ENCODE peak calls at places on chromosome 17, in four cellular contexts. U, X, Q and K are unnamed samples.

GRCh38 chr17:73639926-73640325 is 4.3 kb downstream of the SDK2 start:
- DNase-seq in U (no peak), X (peak), Q (no peak), K (no peak)

GRCh38 chr17:66126231-66126630 is 65.7 kb downstream of the CEP112 start:
- DNase-seq in U (no peak), X (no peak), Q (no peak), K (no peak)

GRCh38 chr17:1179635-1180433 is at the start of gene ABR:
- DNase-seq in U (no peak), X (no peak), Q (peak), K (no peak)

GRCh38 chr17:80187090-80187489 is 17.3 kb downstream of the CARD14 start:
- DNase-seq in U (no peak), X (no peak), Q (no peak), K (no peak)

GRCh38 chr17:41523787-41524186 is 4.3 kb downstream of the KRT19 start:
- DNase-seq in U (no peak), X (no peak), Q (no peak), K (peak)

GRCh38 chr17:61335845-61336655 is 63.6 kb upstream of the TBX2 start:
- DNase-seq in U (no peak), X (peak), Q (no peak), K (no peak)

GRCh38 chr17:66829386-66829864 is 5.5 kb upstream of the CACNG5 start:
- DNase-seq in U (no peak), X (peak), Q (peak), K (no peak)

GRCh38 chr17:67891481-67892119 is 66.3 kb downstream of the BPTF start:
- DNase-seq in U (no peak), X (no peak), Q (no peak), K (peak)

GRCh38 chr17:35895602-35896001 is 15.4 kb upstream of the CCL5 start:
- DNase-seq in U (no peak), X (no peak), Q (no peak), K (no peak)

GRCh38 chr17:79792371-79792871 is 4.5 kb downstream of the CBX8 start:
- DNase-seq in U (no peak), X (no peak), Q (no peak), K (no peak)

GRCh38 chr17:12928736-12929135 is 89.1 kb downstream of the ELAC2 start:
- DNase-seq in U (no peak), X (peak), Q (no peak), K (no peak)

GRCh38 chr17:31446195-31446967 is 54.9 kb downstream of the RAB11FIP4 start:
- DNase-seq in U (no peak), X (no peak), Q (no peak), K (no peak)

GRCh38 chr17:1447061-1447460 is 9.0 kb downstream of the CRK start:
- DNase-seq in U (no peak), X (no peak), Q (no peak), K (no peak)

GRCh38 chr17:17232303-17232621 is 4.7 kb downstream of the FLCN start:
- DNase-seq in U (no peak), X (no peak), Q (no peak), K (no peak)

GRCh38 chr17:29388937-29389336 is 1.2 kb upstream of the TAOK1 start:
- DNase-seq in U (no peak), X (no peak), Q (no peak), K (no peak)

GRCh38 chr17:18858567-18859245 is 775 bp downstream of the PRPSAP2 start:
- DNase-seq in U (no peak), X (no peak), Q (no peak), K (no peak)

GRCh38 chr17:48818361-48818841 is 1.4 kb upstream of the TTLL6 start:
- DNase-seq in U (no peak), X (no peak), Q (no peak), K (no peak)

GRCh38 chr17:2138318-2138717 is 83.4 kb downstream of the HIC1 start:
- DNase-seq in U (no peak), X (no peak), Q (peak), K (no peak)

GRCh38 chr17:75412455-75413317 is 7.2 kb upstream of the GRB2 start:
- DNase-seq in U (peak), X (peak), Q (peak), K (peak)

GRCh38 chr17:14359251-14359939 is 58.5 kb downstream of the HS3ST3B1 start:
- DNase-seq in U (no peak), X (peak), Q (no peak), K (no peak)

GRCh38 chr17:43983515-43984411 is 20.7 kb upstream of the NAGS start:
- DNase-seq in U (no peak), X (peak), Q (peak), K (no peak)

GRCh38 chr17:74923538-74924249 is 379 bp upstream of the OTOP2 start:
- DNase-seq in U (no peak), X (no peak), Q (peak), K (no peak)

GRCh38 chr17:75111777-75112176 is 2.0 kb downstream of the ARMC7 start:
- DNase-seq in U (no peak), X (no peak), Q (no peak), K (no peak)

GRCh38 chr17:35291802-35292201 is 48.9 kb downstream of the SLFN5 start:
- DNase-seq in U (no peak), X (no peak), Q (no peak), K (no peak)

GRCh38 chr17:18119166-18119745 is 10.7 kb downstream of the MYO15A start:
- DNase-seq in U (no peak), X (no peak), Q (no peak), K (no peak)

GRCh38 chr17:79323556-79323955 is 248.9 kb downstream of the ENGASE start:
- DNase-seq in U (no peak), X (no peak), Q (no peak), K (no peak)

GRCh38 chr17:76485569-76485968 is 15.7 kb downstream of the RHBDF2 start:
- DNase-seq in U (no peak), X (no peak), Q (no peak), K (no peak)

GRCh38 chr17:17874478-17874877 is 37.7 kb upstream of the SREBF1 start:
- DNase-seq in U (no peak), X (no peak), Q (no peak), K (no peak)

GRCh38 chr17:489758-490329 is 137.2 kb upstream of the RPH3AL start:
- DNase-seq in U (peak), X (peak), Q (peak), K (no peak)

GRCh38 chr17:13500947-13501346 is 100.8 kb downstream of the HS3ST3A1 start:
- DNase-seq in U (no peak), X (no peak), Q (no peak), K (no peak)

GRCh38 chr17:69452664-69453260 is 38.3 kb downstream of the MAP2K6 start:
- DNase-seq in U (no peak), X (no peak), Q (no peak), K (no peak)

GRCh38 chr17:27224526-27225315 is 69.2 kb upstream of the WSB1 start:
- DNase-seq in U (no peak), X (no peak), Q (no peak), K (no peak)

GRCh38 chr17:74012465-74012864 is 191.0 kb upstream of the RPL38 start:
- DNase-seq in U (no peak), X (peak), Q (no peak), K (no peak)

GRCh38 chr17:68036304-68037147 is 991 bp downstream of the KPNA2 start:
- DNase-seq in U (no peak), X (no peak), Q (no peak), K (peak)

GRCh38 chr17:57407287-57408063 is 151.2 kb downstream of the MSI2 start:
- DNase-seq in U (no peak), X (peak), Q (no peak), K (no peak)

GRCh38 chr17:49515196-49515770 is 20.2 kb downstream of the NGFR start:
- DNase-seq in U (no peak), X (peak), Q (peak), K (peak)

GRCh38 chr17:81667754-81668153 is 1.2 kb downstream of the CCDC137 start:
- DNase-seq in U (no peak), X (no peak), Q (peak), K (no peak)

GRCh38 chr17:67435122-67435521 is 58.0 kb downstream of the PITPNC1 start:
- DNase-seq in U (no peak), X (peak), Q (no peak), K (no peak)

GRCh38 chr17:8489841-8490240 is 54.2 kb downstream of the NDEL1 start:
- DNase-seq in U (no peak), X (no peak), Q (no peak), K (no peak)
- TF ChIP-seq TCF7L2 in U (no peak), X (no peak), Q (no peak), K (no peak)

GRCh38 chr17:78118801-78119241 is 9.7 kb downstream of the TMC6 start:
- DNase-seq in U (no peak), X (no peak), Q (no peak), K (no peak)

GRCh38 chr17:78114831-78115723 is 13.5 kb downstream of the TMC6 start:
- DNase-seq in U (no peak), X (no peak), Q (no peak), K (no peak)

GRCh38 chr17:78116411-78116810 is 12.1 kb downstream of the TMC6 start:
- DNase-seq in U (no peak), X (no peak), Q (no peak), K (no peak)

GRCh38 chr17:78113804-78114785 is 14.5 kb downstream of the TMC6 start:
- DNase-seq in U (no peak), X (no peak), Q (no peak), K (no peak)

GRCh38 chr17:78117027-78117981 is 11.3 kb downstream of the TMC6 start:
- DNase-seq in U (no peak), X (no peak), Q (no peak), K (no peak)
- TF ChIP-seq TCF7L2 in U (no peak), X (no peak), Q (no peak), K (no peak)

DNA sequence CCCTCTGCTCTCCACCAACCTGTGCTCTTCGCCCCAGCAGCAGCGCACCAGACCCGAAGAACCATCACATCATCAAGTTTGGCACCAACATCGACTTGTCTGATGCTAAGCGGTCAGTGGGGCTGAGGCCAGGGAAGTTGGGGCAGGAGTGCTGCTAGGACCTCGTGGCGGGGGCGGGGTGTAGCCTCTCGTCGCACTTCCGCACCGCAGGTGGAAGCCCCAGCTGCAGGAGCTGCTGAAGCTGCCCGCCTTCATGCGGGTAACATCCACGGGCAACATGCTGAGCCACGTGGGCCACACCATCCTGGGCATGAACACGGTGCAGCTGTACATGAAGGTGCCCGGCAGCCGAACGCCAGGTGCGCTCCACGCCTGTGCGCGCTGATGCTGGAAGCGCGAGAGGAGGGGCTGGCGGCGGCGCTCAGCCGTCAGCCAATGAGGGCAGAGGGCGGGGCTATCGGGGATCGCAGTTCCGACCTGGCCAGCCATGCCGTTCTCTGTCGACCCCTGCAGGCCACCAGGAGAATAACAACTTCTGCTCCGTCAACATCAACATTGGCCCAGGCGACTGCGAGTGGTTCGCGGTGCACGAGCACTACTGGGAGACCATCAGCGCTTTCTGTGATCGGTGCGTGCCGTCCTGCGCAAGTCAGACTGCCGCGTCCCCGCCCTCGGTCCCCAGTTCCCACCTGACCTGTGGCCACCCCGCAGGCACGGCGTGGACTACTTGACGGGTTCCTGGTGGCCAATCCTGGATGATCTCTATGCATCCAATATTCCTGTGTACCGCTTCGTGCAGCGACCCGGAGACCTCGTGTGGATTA is 3.2 kb upstream of the TMEM88 start:
- DNase-seq in U (no peak), X (peak), Q (peak), K (no peak)
- TF ChIP-seq TCF7L2 in U (no peak), X (no peak), Q (no peak), K (peak)

GRCh38 chr17:47789611-47790520 is 31.7 kb downstream of the OSBPL7 start:
- DNase-seq in U (no peak), X (no peak), Q (peak), K (no peak)
- TF ChIP-seq TCF7L2 in U (peak), X (no peak), Q (no peak), K (no peak)

DNA sequence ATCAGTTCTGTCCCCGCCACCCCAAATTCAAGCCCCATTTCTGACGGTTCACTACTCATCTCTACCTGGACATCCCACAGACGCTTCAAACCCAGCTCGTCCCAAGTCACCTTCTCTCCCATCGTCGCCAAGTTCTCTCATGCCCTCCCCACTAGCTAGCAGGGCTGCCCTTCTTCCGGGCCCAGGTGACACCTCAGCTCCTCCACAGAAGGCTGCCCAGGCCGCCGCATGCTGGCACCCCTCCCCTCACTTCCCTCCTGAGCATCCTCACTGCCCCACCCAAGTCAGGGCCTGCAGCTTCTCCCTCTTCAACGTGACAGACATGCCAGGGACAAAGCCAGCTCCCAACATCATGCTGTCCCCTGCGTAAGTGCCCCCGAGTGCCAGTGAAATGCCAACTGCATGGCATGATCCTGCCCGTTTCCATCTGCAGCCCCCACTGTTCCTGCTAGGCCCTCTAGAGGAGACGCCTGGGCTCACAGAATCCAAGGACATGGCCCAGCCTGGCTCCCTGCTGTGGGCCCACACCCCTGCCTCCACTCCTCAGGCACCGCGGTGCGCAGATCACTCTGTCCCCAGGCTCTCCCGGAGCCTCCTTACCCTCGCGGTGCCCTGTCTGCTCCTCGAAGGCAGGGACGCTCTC is 5.9 kb downstream of the CYB561 start:
- DNase-seq in U (no peak), X (no peak), Q (no peak), K (no peak)
- TF ChIP-seq TCF7L2 in U (no peak), X (no peak), Q (no peak), K (no peak)